ENCODE peak calls at places on chromosome 12, in ten cellular contexts. W is adrenal gland, Y is NAMALWA, J is HuH-7.5, U is HEK293T, I is ovary, F is mucosa of gallbladder, T is hepatic stellate cell, X is globus pallidus, N is H4. C is an unnamed sample.

GRCh38 chr12:4282892-4283511 is 9.4 kb downstream of the CCND2 start:
- DNase-seq in W (no peak), Y (no peak), J (no peak), U (no peak), I (no peak), F (no peak), T (no peak), X (no peak), N (no peak), C (no peak)

GRCh38 chr12:127670796-127671195 is 596.2 kb upstream of the TMEM132C start:
- DNase-seq in W (no peak), Y (no peak), J (no peak), U (no peak), I (no peak), F (no peak), T (no peak), X (no peak), N (no peak), C (no peak)

GRCh38 chr12:25328082-25328712 is 77.5 kb upstream of the KRAS start:
- DNase-seq in W (peak), Y (peak), J (no peak), U (peak), I (no peak), F (peak), T (no peak), X (no peak), N (peak), C (no peak)

GRCh38 chr12:130084359-130084758 is 77.9 kb upstream of the FZD10 start:
- DNase-seq in W (no peak), Y (no peak), J (no peak), U (no peak), I (no peak), F (no peak), T (no peak), X (no peak), N (no peak), C (no peak)

GRCh38 chr12:69096669-69097364 is 142.6 kb upstream of the CPSF6 start:
- DNase-seq in W (no peak), Y (no peak), J (no peak), U (no peak), I (no peak), F (no peak), T (no peak), X (no peak), N (no peak), C (no peak)

GRCh38 chr12:11906284-11906935 is 164.3 kb upstream of the BCL2L14 start:
- DNase-seq in W (no peak), Y (no peak), J (no peak), U (no peak), I (no peak), F (no peak), T (peak), X (no peak), N (no peak), C (peak)

GRCh38 chr12:6230321-6231110 is 30.3 kb downstream of the CD9 start:
- DNase-seq in W (peak), Y (peak), J (no peak), U (no peak), I (no peak), F (peak), T (no peak), X (peak), N (peak), C (peak)

GRCh38 chr12:68490476-68490875 is 120.2 kb upstream of the RAP1B start:
- DNase-seq in W (no peak), Y (no peak), J (no peak), U (no peak), I (no peak), F (no peak), T (no peak), X (no peak), N (no peak), C (no peak)

GRCh38 chr12:50961708-50962107 is 9.4 kb downstream of the HIGD1C start:
- DNase-seq in W (no peak), Y (no peak), J (no peak), U (no peak), I (no peak), F (no peak), T (no peak), X (no peak), N (no peak), C (no peak)

GRCh38 chr12:126369487-126370463 is 1304.5 kb downstream of the AACS start:
- DNase-seq in W (no peak), Y (no peak), J (no peak), U (no peak), I (no peak), F (no peak), T (no peak), X (no peak), N (peak), C (no peak)

GRCh38 chr12:104502662-104503061 is 45.9 kb downstream of the CHST11 start:
- DNase-seq in W (no peak), Y (no peak), J (no peak), U (no peak), I (no peak), F (no peak), T (no peak), X (no peak), N (no peak), C (no peak)

GRCh38 chr12:107749094-107749493 is 11.8 kb downstream of the PRDM4 start:
- DNase-seq in W (no peak), Y (no peak), J (no peak), U (no peak), I (no peak), F (no peak), T (peak), X (no peak), N (no peak), C (no peak)

GRCh38 chr12:89678225-89678624 is 30.4 kb downstream of the ATP2B1 start:
- DNase-seq in W (no peak), Y (no peak), J (no peak), U (no peak), I (no peak), F (no peak), T (no peak), X (no peak), N (no peak), C (no peak)

GRCh38 chr12:124236651-124237050 is 58.2 kb upstream of the RFLNA start:
- DNase-seq in W (no peak), Y (no peak), J (no peak), U (no peak), I (no peak), F (no peak), T (peak), X (no peak), N (peak), C (no peak)

GRCh38 chr12:18320976-18321375 is 59.7 kb downstream of the PIK3C2G start:
- DNase-seq in W (no peak), Y (no peak), J (no peak), U (no peak), I (no peak), F (no peak), T (no peak), X (no peak), N (no peak), C (no peak)

GRCh38 chr12:121513464-121514183 is 67.2 kb downstream of the KDM2B start:
- DNase-seq in W (peak), Y (peak), J (peak), U (peak), I (no peak), F (no peak), T (no peak), X (no peak), N (no peak), C (peak)

GRCh38 chr12:53187145-53187899 is 6.6 kb upstream of the CSAD start:
- DNase-seq in W (peak), Y (no peak), J (no peak), U (no peak), I (no peak), F (no peak), T (no peak), X (no peak), N (no peak), C (no peak)

C was measured in GM12865.